ENCODE peak calls at places on chromosomes 6 and 20, in nine cellular contexts. B is hepatocyte; F is skeletal muscle cell; R is LoVo; U is hippocampal formation; H is HAP-1; Y is heart left ventricle; W is fibroblast of mammary gland; T is activated CD8-positive, alpha-beta memory T cell treated with anti-CD3 and anti-CD28 coated beads for 4 hours. D is an unnamed sample.

GRCh38 chr6:25068866-25069265 is 133.1 kb upstream of the RIPOR2 start:
- DNase-seq in U (no peak), H (no peak), W (no peak), Y (no peak), F (no peak), T (no peak), B (no peak), R (no peak), D (no peak)

GRCh38 chr20:10715035-10715434 is 41.2 kb upstream of the JAG1 start:
- DNase-seq in U (no peak), T (no peak), H (no peak), R (peak), B (no peak), F (peak), W (peak), Y (no peak), D (no peak)

GRCh38 chr20:20184149-20184548 is 131.8 kb downstream of the CFAP61 start:
- DNase-seq in W (peak), H (peak), F (no peak), Y (no peak), T (no peak), B (no peak), U (no peak), R (no peak), D (no peak)

GRCh38 chr6:106746660-106747059 is 117.3 kb downstream of the QRSL1 start:
- DNase-seq in B (peak), H (no peak), U (no peak), Y (no peak), W (peak), R (no peak), F (peak), T (no peak), D (no peak)

GRCh38 chr6:147508073-147508870 is at the start of gene SAMD5:
- DNase-seq in F (no peak), U (no peak), H (peak), Y (peak), B (peak), T (no peak), R (peak), W (peak), D (peak)

GRCh38 chr20:44910690-44911262 is 916 bp downstream of the PABPC1L start:
- DNase-seq in U (no peak), Y (no peak), R (peak), H (peak), T (no peak), F (no peak), B (no peak), W (no peak), D (no peak)

GRCh38 chr6:2749972-2750600 is 636 bp downstream of the MYLK4 start:
- DNase-seq in F (no peak), T (peak), U (peak), Y (no peak), R (peak), B (peak), W (peak), H (peak), D (peak)

GRCh38 chr20:32062776-32063170 is 10.7 kb downstream of the HCK start:
- DNase-seq in W (no peak), Y (peak), B (no peak), R (no peak), U (peak), H (no peak), F (no peak), T (no peak), D (peak)

GRCh38 chr6:78995946-78996345 is 82.1 kb downstream of the PHIP start:
- DNase-seq in Y (no peak), W (peak), T (no peak), H (no peak), R (no peak), U (no peak), F (no peak), B (no peak), D (no peak)

GRCh38 chr20:22974354-22974753 is 60.8 kb upstream of the SSTR4 start:
- DNase-seq in R (no peak), H (no peak), U (no peak), B (peak), T (no peak), Y (no peak), F (no peak), W (peak), D (no peak)

GRCh38 chr6:24910850-24911712 is 24.7 kb downstream of the RIPOR2 start:
- DNase-seq in U (peak), H (no peak), T (no peak), Y (peak), F (no peak), B (peak), W (peak), R (no peak), D (peak)

GRCh38 chr6:156396068-156396771 is 381.0 kb upstream of the ARID1B start:
- DNase-seq in U (no peak), R (no peak), F (no peak), H (no peak), W (no peak), B (no peak), Y (no peak), T (no peak), D (no peak)

GRCh38 chr6:79797105-79797504 is 150.2 kb downstream of the ELOVL4 start:
- DNase-seq in Y (no peak), R (no peak), F (no peak), T (no peak), U (no peak), W (no peak), B (no peak), H (no peak), D (no peak)

GRCh38 chr6:137148291-137149076 is 25.0 kb downstream of the IL22RA2 start:
- DNase-seq in H (no peak), T (no peak), R (no peak), B (peak), U (no peak), Y (no peak), W (peak), F (peak), D (no peak)

GRCh38 chr6:111604259-111605099 is 1.2 kb downstream of the TRAF3IP2 start:
- DNase-seq in R (no peak), W (peak), T (no peak), U (peak), B (peak), H (peak), F (peak), Y (no peak), D (peak)

GRCh38 chr6:115064680-115065079 is 721.9 kb upstream of the HS3ST5 start:
- DNase-seq in Y (no peak), F (no peak), U (no peak), H (no peak), W (no peak), R (no peak), B (no peak), T (no peak), D (no peak)

GRCh38 chr6:1311400-1312192 is at the start of gene FOXQ1:
- DNase-seq in U (no peak), F (no peak), T (no peak), W (no peak), R (peak), Y (no peak), H (no peak), B (peak), D (no peak)

GRCh38 chr20:1362484-1362883 is 30.4 kb downstream of the FKBP1A start:
- DNase-seq in Y (no peak), T (no peak), R (no peak), W (no peak), H (no peak), F (no peak), U (no peak), B (no peak), D (no peak)

GRCh38 chr6:126546771-126547170 is 206.9 kb downstream of the CENPW start:
- DNase-seq in F (peak), W (peak), U (no peak), Y (no peak), T (no peak), R (no peak), B (no peak), H (no peak), D (no peak)

GRCh38 chr20:20358801-20359200 is 9.1 kb upstream of the INSM1 start:
- DNase-seq in B (no peak), R (no peak), T (no peak), U (no peak), F (no peak), H (no peak), Y (no peak), W (no peak), D (no peak)

GRCh38 chr6:1527098-1527497 is 82.6 kb upstream of the FOXC1 start:
- DNase-seq in Y (no peak), W (peak), T (no peak), B (peak), U (peak), H (peak), R (no peak), F (peak), D (peak)

GRCh38 chr6:34146021-34146782 is at the start of gene GRM4:
- DNase-seq in Y (peak), U (no peak), H (no peak), W (no peak), B (no peak), R (no peak), F (no peak), T (no peak), D (peak)

GRCh38 chr20:62486431-62486954 is 10.7 kb upstream of the GATA5 start:
- DNase-seq in W (no peak), U (no peak), T (no peak), B (peak), H (no peak), R (no peak), Y (no peak), F (no peak), D (no peak)

GRCh38 chr6:113352029-113352801 is 504.9 kb upstream of the MARCKS start:
- DNase-seq in W (peak), F (peak), B (peak), U (no peak), Y (no peak), R (peak), T (no peak), H (no peak), D (no peak)

GRCh38 chr6:63427951-63428350 is 108.2 kb upstream of the LGSN start:
- DNase-seq in H (no peak), F (no peak), U (no peak), W (no peak), B (no peak), T (no peak), R (no peak), Y (no peak), D (no peak)

GRCh38 chr20:1860446-1860845 is 34.8 kb upstream of the SIRPA start:
- DNase-seq in Y (no peak), B (no peak), W (peak), U (no peak), F (no peak), T (no peak), H (no peak), R (no peak), D (no peak)

GRCh38 chr20:54173653-54174451 is at the start of gene CYP24A1:
- DNase-seq in F (no peak), Y (no peak), T (no peak), B (peak), U (no peak), H (no peak), R (no peak), W (no peak), D (no peak)

GRCh38 chr6:42104095-42104806 is 38.2 kb downstream of the C6orf132 start:
- DNase-seq in F (no peak), W (peak), R (no peak), T (peak), B (peak), H (peak), U (no peak), Y (peak), D (peak)

GRCh38 chr20:62539208-62539607 is 63.4 kb upstream of the GATA5 start:
- DNase-seq in U (no peak), Y (no peak), B (no peak), H (no peak), W (no peak), R (no peak), F (no peak), T (no peak), D (no peak)

GRCh38 chr20:59013031-59013951 is 5.9 kb upstream of the TUBB1 start:
- DNase-seq in T (no peak), R (no peak), W (no peak), H (no peak), B (no peak), U (no peak), F (no peak), Y (no peak), D (no peak)

GRCh38 chr6:116876635-116877611 is at the start of gene RFX6:
- DNase-seq in B (peak), Y (no peak), T (no peak), R (no peak), U (no peak), W (no peak), H (peak), F (no peak), D (no peak)

GRCh38 chr6:27866370-27867050 is 45.7 kb downstream of the OR2B2 start:
- DNase-seq in U (no peak), T (no peak), Y (no peak), W (peak), H (no peak), F (no peak), R (peak), B (peak), D (no peak)

D was measured in head of caudate nucleus.